ENCODE peak calls at places on chromosomes 16 and 17, in eight cellular contexts. One of them, this sample, is unnamed.

GRCh38 chr16:84569382-84569987 is 48.4 kb downstream of the COTL1 start:
- DNase-seq in type B pancreatic cell: no peak
- DNase-seq in GM13977: no peak
- DNase-seq in right atrium auricular region: no peak
- DNase-seq in foreskin fibroblast: no peak
- DNase-seq in A549: no peak
- DNase-seq in ovary: no peak
- DNase-seq in CD4-positive, alpha-beta T cell: no peak
- DNase-seq in this sample: no peak

GRCh38 chr17:66713533-66714042 is 121.3 kb upstream of the CACNG5 start:
- DNase-seq in foreskin fibroblast: no peak
- DNase-seq in GM13977: peak; percentile 36
- DNase-seq in right atrium auricular region: no peak
- DNase-seq in CD4-positive, alpha-beta T cell: no peak
- DNase-seq in A549: no peak
- DNase-seq in ovary: no peak
- DNase-seq in type B pancreatic cell: no peak
- DNase-seq in this sample: peak; percentile 23

GRCh38 chr17:74351552-74352210 is 10.0 kb downstream of the BTBD17 start:
- DNase-seq in right atrium auricular region: no peak
- DNase-seq in ovary: no peak
- DNase-seq in type B pancreatic cell: no peak
- DNase-seq in A549: no peak
- DNase-seq in foreskin fibroblast: no peak
- DNase-seq in GM13977: no peak
- DNase-seq in CD4-positive, alpha-beta T cell: no peak
- DNase-seq in this sample: no peak

GRCh38 chr16:21603920-21604319 is 4.5 kb downstream of the METTL9 start:
- DNase-seq in ovary: no peak
- DNase-seq in CD4-positive, alpha-beta T cell: no peak
- DNase-seq in foreskin fibroblast: peak; percentile 39
- DNase-seq in GM13977: no peak
- DNase-seq in A549: no peak
- DNase-seq in right atrium auricular region: no peak
- DNase-seq in type B pancreatic cell: no peak
- DNase-seq in this sample: no peak

GRCh38 chr17:78346605-78347250 is 13.1 kb downstream of the SOCS3 start:
- DNase-seq in type B pancreatic cell: no peak
- DNase-seq in right atrium auricular region: no peak
- DNase-seq in GM13977: no peak
- DNase-seq in A549: no peak
- DNase-seq in ovary: no peak
- DNase-seq in CD4-positive, alpha-beta T cell: no peak
- DNase-seq in foreskin fibroblast: peak; percentile 53
- DNase-seq in this sample: no peak

GRCh38 chr16:17817943-17818342 is 347.2 kb upstream of the XYLT1 start:
- DNase-seq in foreskin fibroblast: no peak
- DNase-seq in GM13977: no peak
- DNase-seq in type B pancreatic cell: no peak
- DNase-seq in ovary: no peak
- DNase-seq in right atrium auricular region: no peak
- DNase-seq in A549: no peak
- DNase-seq in CD4-positive, alpha-beta T cell: no peak
- DNase-seq in this sample: no peak

GRCh38 chr17:27200476-27200875 is 93.4 kb upstream of the WSB1 start:
- DNase-seq in type B pancreatic cell: no peak
- DNase-seq in right atrium auricular region: no peak
- DNase-seq in ovary: no peak
- DNase-seq in A549: no peak
- DNase-seq in foreskin fibroblast: no peak
- DNase-seq in GM13977: no peak
- DNase-seq in CD4-positive, alpha-beta T cell: no peak
- DNase-seq in this sample: no peak

GRCh38 chr17:83196973-83197880 is 117.8 kb downstream of the METRNL start:
- DNase-seq in GM13977: no peak
- DNase-seq in foreskin fibroblast: peak; percentile 86
- DNase-seq in right atrium auricular region: no peak
- DNase-seq in ovary: peak; percentile 31
- DNase-seq in type B pancreatic cell: no peak
- DNase-seq in CD4-positive, alpha-beta T cell: no peak
- DNase-seq in A549: no peak
- DNase-seq in this sample: peak; percentile 13

GRCh38 chr17:41483991-41484826 is 3.3 kb upstream of the KRT35 start:
- DNase-seq in right atrium auricular region: no peak
- DNase-seq in foreskin fibroblast: peak; percentile 47
- DNase-seq in CD4-positive, alpha-beta T cell: no peak
- DNase-seq in GM13977: no peak
- DNase-seq in A549: no peak
- DNase-seq in ovary: no peak
- DNase-seq in type B pancreatic cell: no peak
- DNase-seq in this sample: no peak

GRCh38 chr17:63435681-63436522 is 10.2 kb downstream of the CYB561 start:
- DNase-seq in foreskin fibroblast: no peak
- DNase-seq in CD4-positive, alpha-beta T cell: no peak
- DNase-seq in ovary: no peak
- DNase-seq in A549: peak; percentile 48
- DNase-seq in type B pancreatic cell: no peak
- DNase-seq in GM13977: no peak
- DNase-seq in right atrium auricular region: no peak
- DNase-seq in this sample: no peak

GRCh38 chr17:37212184-37212583 is 163.6 kb upstream of the C17orf78 start:
- DNase-seq in A549: no peak
- DNase-seq in CD4-positive, alpha-beta T cell: no peak
- DNase-seq in type B pancreatic cell: no peak
- DNase-seq in GM13977: no peak
- DNase-seq in right atrium auricular region: no peak
- DNase-seq in foreskin fibroblast: peak; percentile 16
- DNase-seq in ovary: no peak
- DNase-seq in this sample: no peak
- TF ChIP-seq CTCF in A549: no peak
- TF ChIP-seq CTCF in CD4-positive, alpha-beta T cell: no peak
- TF ChIP-seq CTCF in type B pancreatic cell: peak; percentile 29
- TF ChIP-seq CTCF in GM13977: peak; percentile 23
- TF ChIP-seq CTCF in right atrium auricular region: no peak
- TF ChIP-seq CTCF in foreskin fibroblast: peak; percentile 31
- TF ChIP-seq CTCF in ovary: no peak
- TF ChIP-seq CTCF in this sample: no peak

GRCh38 chr17:42673885-42674754 is 2.7 kb downstream of the PLEKHH3 start:
- DNase-seq in type B pancreatic cell: no peak
- DNase-seq in GM13977: peak; percentile 87
- DNase-seq in CD4-positive, alpha-beta T cell: peak; percentile 26
- DNase-seq in right atrium auricular region: peak; percentile 71
- DNase-seq in ovary: peak; percentile 92
- DNase-seq in A549: peak; percentile 95
- DNase-seq in foreskin fibroblast: peak; percentile 66
- DNase-seq in this sample: no peak

GRCh38 chr17:42674755-42675347 is 1.9 kb downstream of the PLEKHH3 start:
- DNase-seq in CD4-positive, alpha-beta T cell: no peak
- DNase-seq in A549: no peak
- DNase-seq in right atrium auricular region: no peak
- DNase-seq in GM13977: no peak
- DNase-seq in ovary: no peak
- DNase-seq in type B pancreatic cell: no peak
- DNase-seq in foreskin fibroblast: no peak
- DNase-seq in this sample: no peak

GRCh38 chr17:42676424-42677011 is at the start of gene PLEKHH3:
- DNase-seq in A549: no peak
- DNase-seq in ovary: no peak
- DNase-seq in foreskin fibroblast: no peak
- DNase-seq in GM13977: no peak
- DNase-seq in type B pancreatic cell: no peak
- DNase-seq in right atrium auricular region: no peak
- DNase-seq in CD4-positive, alpha-beta T cell: no peak
- DNase-seq in this sample: no peak

GRCh38 chr17:42675984-42676423 is 790 bp downstream of the PLEKHH3 start:
- DNase-seq in ovary: peak; percentile 77
- DNase-seq in right atrium auricular region: peak; percentile 69
- DNase-seq in foreskin fibroblast: peak; percentile 75
- DNase-seq in GM13977: no peak
- DNase-seq in type B pancreatic cell: no peak
- DNase-seq in A549: peak; percentile 58
- DNase-seq in CD4-positive, alpha-beta T cell: no peak
- DNase-seq in this sample: no peak

GRCh38 chr17:42675348-42675983 is 1.3 kb downstream of the PLEKHH3 start:
- DNase-seq in A549: no peak
- DNase-seq in foreskin fibroblast: no peak
- DNase-seq in type B pancreatic cell: no peak
- DNase-seq in right atrium auricular region: no peak
- DNase-seq in CD4-positive, alpha-beta T cell: no peak
- DNase-seq in ovary: peak; percentile 79
- DNase-seq in GM13977: no peak
- DNase-seq in this sample: no peak
- TF ChIP-seq CTCF in A549: no peak
- TF ChIP-seq CTCF in foreskin fibroblast: no peak
- TF ChIP-seq CTCF in type B pancreatic cell: no peak
- TF ChIP-seq CTCF in right atrium auricular region: no peak
- TF ChIP-seq CTCF in CD4-positive, alpha-beta T cell: no peak
- TF ChIP-seq CTCF in ovary: no peak
- TF ChIP-seq CTCF in GM13977: no peak
- TF ChIP-seq CTCF in this sample: no peak

GRCh38 chr17:68432086-68432864 is 25.0 kb downstream of the WIPI1 start:
- DNase-seq in A549: no peak
- DNase-seq in ovary: no peak
- DNase-seq in foreskin fibroblast: no peak
- DNase-seq in CD4-positive, alpha-beta T cell: no peak
- DNase-seq in type B pancreatic cell: no peak
- DNase-seq in GM13977: no peak
- DNase-seq in right atrium auricular region: no peak
- DNase-seq in this sample: no peak

GRCh38 chr17:68429881-68430280 is 27.4 kb downstream of the WIPI1 start:
- DNase-seq in foreskin fibroblast: no peak
- DNase-seq in GM13977: no peak
- DNase-seq in ovary: no peak
- DNase-seq in A549: no peak
- DNase-seq in right atrium auricular region: no peak
- DNase-seq in CD4-positive, alpha-beta T cell: no peak
- DNase-seq in type B pancreatic cell: no peak
- DNase-seq in this sample: no peak

GRCh38 chr17:68433211-68433610 is 24.1 kb downstream of the WIPI1 start:
- DNase-seq in foreskin fibroblast: no peak
- DNase-seq in CD4-positive, alpha-beta T cell: no peak
- DNase-seq in A549: no peak
- DNase-seq in right atrium auricular region: no peak
- DNase-seq in GM13977: no peak
- DNase-seq in type B pancreatic cell: no peak
- DNase-seq in ovary: no peak
- DNase-seq in this sample: no peak

GRCh38 chr17:68431045-68431608 is 26.2 kb downstream of the WIPI1 start:
- DNase-seq in right atrium auricular region: no peak
- DNase-seq in CD4-positive, alpha-beta T cell: no peak
- DNase-seq in foreskin fibroblast: no peak
- DNase-seq in type B pancreatic cell: no peak
- DNase-seq in ovary: no peak
- DNase-seq in GM13977: no peak
- DNase-seq in A549: no peak
- DNase-seq in this sample: no peak

DNA sequence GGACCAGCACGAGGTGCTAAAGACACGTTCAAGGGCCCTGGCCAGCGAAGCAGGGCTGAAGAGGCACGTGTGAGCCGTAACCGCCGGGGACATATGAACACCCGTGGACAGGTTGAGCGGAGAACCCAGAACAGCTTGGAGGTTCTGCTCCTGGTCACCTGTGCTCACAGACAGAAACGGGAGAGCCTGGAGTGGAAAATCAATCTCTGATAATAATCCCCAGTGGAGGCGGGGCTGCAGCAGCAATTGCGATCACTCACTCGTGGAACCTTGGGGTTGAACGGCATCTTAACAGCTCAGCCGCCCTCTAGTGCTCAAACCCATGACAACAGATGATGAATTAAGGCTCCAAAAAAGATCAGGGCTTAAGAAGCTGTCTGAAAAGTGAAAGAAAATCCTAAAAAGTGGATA is 25.6 kb downstream of the WIPI1 start:
- DNase-seq in A549: peak; percentile 35
- DNase-seq in ovary: no peak
- DNase-seq in type B pancreatic cell: no peak
- DNase-seq in foreskin fibroblast: peak; percentile 59
- DNase-seq in GM13977: peak; percentile 28
- DNase-seq in CD4-positive, alpha-beta T cell: peak; percentile 61
- DNase-seq in right atrium auricular region: no peak
- DNase-seq in this sample: no peak
- TF ChIP-seq CTCF in A549: peak; percentile 44
- TF ChIP-seq CTCF in ovary: no peak
- TF ChIP-seq CTCF in type B pancreatic cell: peak; percentile 64
- TF ChIP-seq CTCF in foreskin fibroblast: peak; percentile 33
- TF ChIP-seq CTCF in GM13977: peak; percentile 37
- TF ChIP-seq CTCF in CD4-positive, alpha-beta T cell: peak; percentile 54
- TF ChIP-seq CTCF in right atrium auricular region: no peak
- TF ChIP-seq CTCF in this sample: no peak

DNA sequence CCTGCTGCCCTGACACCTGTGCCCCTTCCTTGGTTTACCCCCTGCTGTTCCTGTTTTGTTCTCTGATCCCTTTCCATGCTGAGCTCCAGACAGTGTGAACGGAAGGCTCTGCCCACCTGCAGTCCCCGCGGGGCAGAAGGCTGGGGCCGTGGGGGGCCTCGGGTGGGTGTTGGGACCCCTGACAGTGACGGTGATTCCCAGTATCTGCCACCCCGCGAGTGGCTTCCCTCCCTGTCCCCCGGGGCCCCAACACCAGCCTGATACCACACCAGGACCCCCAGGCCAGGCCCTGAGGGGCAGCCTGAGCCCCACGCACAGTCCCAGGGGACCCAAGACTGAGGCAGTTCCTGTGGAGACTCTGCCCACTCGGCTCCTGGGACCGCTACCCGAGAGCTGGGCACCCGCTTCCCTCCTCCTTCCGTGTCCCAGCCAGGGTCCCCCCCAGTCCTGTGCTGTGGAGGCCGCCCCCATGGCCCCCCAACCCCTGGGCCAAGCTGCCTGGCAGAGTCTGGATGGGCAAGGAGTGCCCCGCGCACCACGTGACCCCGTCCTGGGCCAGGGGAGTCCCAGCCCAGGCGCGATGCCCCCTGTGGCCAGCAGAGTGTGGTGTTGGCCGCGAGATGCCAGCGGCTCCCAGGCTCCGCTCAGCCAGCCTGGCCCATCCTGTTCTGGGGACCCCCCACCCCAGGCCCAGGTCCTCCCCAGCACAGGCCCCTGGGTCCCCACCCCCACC is 10.0 kb upstream of the C1QTNF8 start:
- DNase-seq in type B pancreatic cell: no peak
- DNase-seq in foreskin fibroblast: peak; percentile 75
- DNase-seq in A549: peak; percentile 94
- DNase-seq in right atrium auricular region: no peak
- DNase-seq in ovary: peak; percentile 88
- DNase-seq in CD4-positive, alpha-beta T cell: peak; percentile 19
- DNase-seq in GM13977: peak; percentile 88
- DNase-seq in this sample: no peak
- TF ChIP-seq CTCF in type B pancreatic cell: peak; percentile 97
- TF ChIP-seq CTCF in foreskin fibroblast: peak; percentile 78
- TF ChIP-seq CTCF in A549: peak; percentile 93
- TF ChIP-seq CTCF in right atrium auricular region: peak; percentile 91
- TF ChIP-seq CTCF in ovary: peak; percentile 96
- TF ChIP-seq CTCF in CD4-positive, alpha-beta T cell: peak; percentile 39
- TF ChIP-seq CTCF in GM13977: peak; percentile 70
- TF ChIP-seq CTCF in this sample: no peak